ENCODE peak calls at places on chromosomes 6 and 20, in five cellular contexts. One of them, this sample, is unnamed.

GRCh38 chr6:164007881-164008280 is 593.4 kb downstream of the QKI start:
- DNase-seq in type B pancreatic cell: no peak
- DNase-seq in GM10248: no peak
- DNase-seq in caudate nucleus: no peak
- DNase-seq in mammary epithelial cell: no peak
- DNase-seq in this sample: no peak

GRCh38 chr20:21373436-21373835 is 23.9 kb downstream of the NKX2-4 start:
- DNase-seq in type B pancreatic cell: no peak
- DNase-seq in GM10248: no peak
- DNase-seq in caudate nucleus: no peak
- DNase-seq in mammary epithelial cell: no peak
- DNase-seq in this sample: no peak

GRCh38 chr20:61975411-61975810 is 90.3 kb downstream of the TAF4 start:
- DNase-seq in type B pancreatic cell: no peak
- DNase-seq in GM10248: no peak
- DNase-seq in caudate nucleus: no peak
- DNase-seq in mammary epithelial cell: no peak
- DNase-seq in this sample: no peak

GRCh38 chr6:7122684-7123083 is 14.9 kb downstream of the RREB1 start:
- DNase-seq in type B pancreatic cell: no peak
- DNase-seq in GM10248: no peak
- DNase-seq in caudate nucleus: no peak
- DNase-seq in mammary epithelial cell: no peak
- DNase-seq in this sample: no peak

GRCh38 chr6:34536251-34536958 is 19.7 kb downstream of the SPDEF start:
- DNase-seq in type B pancreatic cell: no peak
- DNase-seq in GM10248: no peak
- DNase-seq in caudate nucleus: no peak
- DNase-seq in mammary epithelial cell: no peak
- DNase-seq in this sample: no peak

GRCh38 chr6:120230008-120230407 is 880.4 kb upstream of the MAN1A1 start:
- DNase-seq in type B pancreatic cell: no peak
- DNase-seq in GM10248: no peak
- DNase-seq in caudate nucleus: no peak
- DNase-seq in mammary epithelial cell: no peak
- DNase-seq in this sample: no peak

GRCh38 chr6:4948781-4949450 is 54.9 kb downstream of the RPP40 start:
- DNase-seq in type B pancreatic cell: peak
- DNase-seq in GM10248: no peak
- DNase-seq in caudate nucleus: no peak
- DNase-seq in mammary epithelial cell: peak
- DNase-seq in this sample: no peak

GRCh38 chr20:15310361-15310760 is 972.9 kb upstream of the FLRT3 start:
- DNase-seq in type B pancreatic cell: no peak
- DNase-seq in GM10248: no peak
- DNase-seq in caudate nucleus: no peak
- DNase-seq in mammary epithelial cell: peak
- DNase-seq in this sample: no peak

GRCh38 chr20:12391099-12391498 is 473.4 kb downstream of the BTBD3 start:
- DNase-seq in type B pancreatic cell: no peak
- DNase-seq in GM10248: no peak
- DNase-seq in caudate nucleus: no peak
- DNase-seq in mammary epithelial cell: no peak
- DNase-seq in this sample: no peak

GRCh38 chr6:125101656-125102055 is 51.9 kb upstream of the TPD52L1 start:
- DNase-seq in type B pancreatic cell: no peak
- DNase-seq in GM10248: no peak
- DNase-seq in caudate nucleus: no peak
- DNase-seq in mammary epithelial cell: no peak
- DNase-seq in this sample: no peak